ENCODE peak calls at places on chromosomes 12 and 14, in five cellular contexts. One of them, this sample, is unnamed.

GRCh38 chr14:95535226-95536021 is 574 bp downstream of the GLRX5 start:
- DNase-seq in T-cell: no peak
- DNase-seq in activated naive CD4-positive, alpha-beta T cell treated with anti-CD3 and anti-CD28 coated beads for 36 hours: peak
- DNase-seq in psoas muscle: peak
- DNase-seq in DMS79: no peak
- DNase-seq in this sample: peak

GRCh38 chr12:111444706-111445310 is 39.1 kb downstream of the SH2B3 start:
- DNase-seq in DMS79: no peak
- DNase-seq in T-cell: peak
- DNase-seq in psoas muscle: peak
- DNase-seq in activated naive CD4-positive, alpha-beta T cell treated with anti-CD3 and anti-CD28 coated beads for 36 hours: peak
- DNase-seq in this sample: peak

GRCh38 chr12:3491938-3492867 is 1.2 kb downstream of the PRMT8 start:
- DNase-seq in psoas muscle: peak
- DNase-seq in T-cell: peak
- DNase-seq in DMS79: no peak
- DNase-seq in activated naive CD4-positive, alpha-beta T cell treated with anti-CD3 and anti-CD28 coated beads for 36 hours: peak
- DNase-seq in this sample: no peak

GRCh38 chr12:100295764-100296555 is 29.0 kb downstream of the SCYL2 start:
- DNase-seq in activated naive CD4-positive, alpha-beta T cell treated with anti-CD3 and anti-CD28 coated beads for 36 hours: no peak
- DNase-seq in T-cell: no peak
- DNase-seq in DMS79: no peak
- DNase-seq in psoas muscle: no peak
- DNase-seq in this sample: no peak

GRCh38 chr12:111312016-111312415 is 56.9 kb downstream of the PHETA1 start:
- DNase-seq in DMS79: no peak
- DNase-seq in T-cell: no peak
- DNase-seq in activated naive CD4-positive, alpha-beta T cell treated with anti-CD3 and anti-CD28 coated beads for 36 hours: no peak
- DNase-seq in psoas muscle: no peak
- DNase-seq in this sample: no peak

GRCh38 chr14:72836085-72836484 is 57.8 kb downstream of the DPF3 start:
- DNase-seq in T-cell: no peak
- DNase-seq in DMS79: no peak
- DNase-seq in activated naive CD4-positive, alpha-beta T cell treated with anti-CD3 and anti-CD28 coated beads for 36 hours: no peak
- DNase-seq in psoas muscle: no peak
- DNase-seq in this sample: no peak

GRCh38 chr14:34632451-34632850 is 2.5 kb upstream of the SNX6 start:
- DNase-seq in activated naive CD4-positive, alpha-beta T cell treated with anti-CD3 and anti-CD28 coated beads for 36 hours: no peak
- DNase-seq in psoas muscle: no peak
- DNase-seq in DMS79: no peak
- DNase-seq in T-cell: no peak
- DNase-seq in this sample: no peak

GRCh38 chr12:120462099-120462640 is 7.4 kb downstream of the SRSF9 start:
- DNase-seq in psoas muscle: no peak
- DNase-seq in DMS79: no peak
- DNase-seq in activated naive CD4-positive, alpha-beta T cell treated with anti-CD3 and anti-CD28 coated beads for 36 hours: no peak
- DNase-seq in T-cell: no peak
- DNase-seq in this sample: no peak

GRCh38 chr12:45898094-45898493 is 92.3 kb downstream of the SCAF11 start:
- DNase-seq in T-cell: no peak
- DNase-seq in DMS79: no peak
- DNase-seq in activated naive CD4-positive, alpha-beta T cell treated with anti-CD3 and anti-CD28 coated beads for 36 hours: no peak
- DNase-seq in psoas muscle: no peak
- DNase-seq in this sample: no peak

GRCh38 chr12:12486661-12487240 is 75.9 kb downstream of the DUSP16 start:
- DNase-seq in DMS79: no peak
- DNase-seq in T-cell: no peak
- DNase-seq in activated naive CD4-positive, alpha-beta T cell treated with anti-CD3 and anti-CD28 coated beads for 36 hours: no peak
- DNase-seq in psoas muscle: no peak
- DNase-seq in this sample: no peak

GRCh38 chr12:72523754-72524153 is 251.6 kb downstream of the TRHDE start:
- DNase-seq in psoas muscle: no peak
- DNase-seq in activated naive CD4-positive, alpha-beta T cell treated with anti-CD3 and anti-CD28 coated beads for 36 hours: no peak
- DNase-seq in T-cell: no peak
- DNase-seq in DMS79: no peak
- DNase-seq in this sample: no peak

GRCh38 chr14:44897844-44898151 is 63.9 kb downstream of the KLHL28 start:
- DNase-seq in T-cell: no peak
- DNase-seq in activated naive CD4-positive, alpha-beta T cell treated with anti-CD3 and anti-CD28 coated beads for 36 hours: no peak
- DNase-seq in psoas muscle: no peak
- DNase-seq in DMS79: no peak
- DNase-seq in this sample: no peak

GRCh38 chr14:100864960-100865681 is 38.4 kb downstream of the RTL1 start:
- DNase-seq in activated naive CD4-positive, alpha-beta T cell treated with anti-CD3 and anti-CD28 coated beads for 36 hours: no peak
- DNase-seq in psoas muscle: no peak
- DNase-seq in T-cell: no peak
- DNase-seq in DMS79: no peak
- DNase-seq in this sample: no peak

GRCh38 chr14:61476737-61477410 is 155.5 kb downstream of the PRKCH start:
- DNase-seq in activated naive CD4-positive, alpha-beta T cell treated with anti-CD3 and anti-CD28 coated beads for 36 hours: peak
- DNase-seq in psoas muscle: no peak
- DNase-seq in T-cell: peak
- DNase-seq in DMS79: no peak
- DNase-seq in this sample: no peak